ENCODE peak calls at places on chromosomes 6 and 20, in nine cellular contexts. R is substantia nigra; L is ELR; G is activated CD4-positive, CD25-positive, alpha-beta regulatory T cell treated with anti-CD3 and anti-CD28 coated beads, Interleukin-2, amount 50 U/mL, for 72 hours; U is mesendoderm; I is KG1; A is A172; X is ELF-1; Q is GM23248. J is an unnamed sample.

GRCh38 chr6:169131356-169131755 is 122.3 kb downstream of the THBS2 start:
- DNase-seq in R (peak), L (no peak), G (no peak), U (no peak), I (no peak), A (no peak), X (no peak), Q (peak), J (no peak)

GRCh38 chr6:157961829-157962228 is 19.8 kb upstream of the SYNJ2 start:
- DNase-seq in R (no peak), L (no peak), G (no peak), U (no peak), I (no peak), A (no peak), X (no peak), Q (no peak), J (no peak)

GRCh38 chr20:23366384-23366783 is 4.4 kb downstream of the GZF1 start:
- DNase-seq in R (no peak), L (peak), G (no peak), U (no peak), I (no peak), A (no peak), X (no peak), Q (peak), J (no peak)

GRCh38 chr6:85135376-85136094 is 314.3 kb upstream of the NT5E start:
- DNase-seq in R (no peak), L (no peak), G (no peak), U (no peak), I (no peak), A (no peak), X (no peak), Q (peak), J (no peak)

GRCh38 chr6:157323924-157324276 is 581 bp upstream of the TMEM242 start:
- DNase-seq in R (no peak), L (peak), G (peak), U (peak), I (no peak), A (peak), X (peak), Q (peak), J (peak)

GRCh38 chr20:46084805-46085792 is 4.7 kb downstream of the NCOA5 start:
- DNase-seq in R (no peak), L (peak), G (no peak), U (peak), I (no peak), A (peak), X (no peak), Q (peak), J (no peak)

GRCh38 chr20:44702776-44703175 is 12.4 kb upstream of the CCN5 start:
- DNase-seq in R (peak), L (peak), G (no peak), U (no peak), I (no peak), A (peak), X (no peak), Q (peak), J (no peak)

GRCh38 chr20:40953856-40954255 is 74.8 kb upstream of the TOP1 start:
- DNase-seq in R (no peak), L (peak), G (no peak), U (no peak), I (no peak), A (no peak), X (no peak), Q (peak), J (no peak)

GRCh38 chr20:41245086-41245707 is 72.3 kb downstream of the ZHX3 start:
- DNase-seq in R (no peak), L (peak), G (no peak), U (no peak), I (no peak), A (no peak), X (peak), Q (peak), J (peak)

GRCh38 chr20:9200196-9200595 is 131.3 kb downstream of the PLCB4 start:
- DNase-seq in R (no peak), L (peak), G (no peak), U (no peak), I (no peak), A (peak), X (no peak), Q (peak), J (no peak)

GRCh38 chr6:134111062-134111677 is 58.7 kb upstream of the SLC2A12 start:
- DNase-seq in R (no peak), L (peak), G (no peak), U (peak), I (peak), A (peak), X (peak), Q (peak), J (peak)

GRCh38 chr6:112296694-112297093 is 42.3 kb upstream of the LAMA4 start:
- DNase-seq in R (no peak), L (no peak), G (no peak), U (no peak), I (no peak), A (no peak), X (no peak), Q (no peak), J (no peak)

GRCh38 chr6:131139599-131139998 is 4.3 kb downstream of the AKAP7 start:
- DNase-seq in R (no peak), L (no peak), G (no peak), U (no peak), I (no peak), A (no peak), X (no peak), Q (no peak), J (no peak)

GRCh38 chr20:17863577-17864292 is 104.9 kb downstream of the SNX5 start:
- DNase-seq in R (no peak), L (no peak), G (no peak), U (no peak), I (no peak), A (peak), X (no peak), Q (peak), J (no peak)

GRCh38 chr6:3549314-3549940 is 92.6 kb upstream of the SLC22A23 start:
- DNase-seq in R (no peak), L (no peak), G (no peak), U (no peak), I (no peak), A (no peak), X (no peak), Q (peak), J (no peak)

J was measured in iPS-NIHi11.